ENCODE peak calls at places on chromosomes 11 and 22, in six cellular contexts. Q, E, V, Z, Y and S are unnamed samples.

GRCh38 chr11:117387992-117388765 is 60.5 kb downstream of the CEP164 start:
- DNase-seq in E (no peak), Y (no peak), V (peak; percentile 66), Q (no peak), Z (peak; percentile 38), S (no peak)

GRCh38 chr22:27129266-27129665 is 471.9 kb downstream of the MIAT start:
- DNase-seq in Y (no peak), Z (no peak), Q (no peak), E (no peak), V (no peak), S (no peak)

GRCh38 chr22:46563381-46564083 is 26.1 kb upstream of the CELSR1 start:
- DNase-seq in Z (no peak), Y (peak; percentile 87), Q (no peak), E (peak; percentile 95), V (no peak), S (peak; percentile 92)

GRCh38 chr11:85665756-85666155 is 827 bp upstream of the CREBZF start:
- DNase-seq in Z (no peak), Y (no peak), V (no peak), E (peak; percentile 55), Q (no peak), S (no peak)

GRCh38 chr22:49992921-49993648 is 19.5 kb downstream of the IL17REL start:
- DNase-seq in Z (no peak), V (peak; percentile 7), E (peak; percentile 81), Q (no peak), Y (peak; percentile 74), S (peak; percentile 83)

GRCh38 chr11:28483072-28483867 is 375.1 kb downstream of the METTL15 start:
- DNase-seq in E (no peak), V (no peak), Q (no peak), Y (no peak), Z (no peak), S (no peak)

GRCh38 chr22:28917747-28918543 is 34.6 kb downstream of the ZNRF3 start:
- DNase-seq in Z (peak; percentile 66), V (no peak), Q (no peak), Y (peak; percentile 26), E (peak; percentile 61), S (peak; percentile 32)

GRCh38 chr11:88538088-88538487 is 200.6 kb upstream of the CTSC start:
- DNase-seq in V (peak; percentile 41), Q (no peak), Y (no peak), E (no peak), Z (no peak), S (no peak)

GRCh38 chr11:36365937-36366336 is 69.8 kb downstream of the PRR5L start:
- DNase-seq in Y (no peak), Z (no peak), Q (no peak), V (no peak), E (no peak), S (no peak)

GRCh38 chr22:46138058-46138797 is 12.1 kb upstream of the PPARA start:
- DNase-seq in Y (no peak), Q (no peak), V (no peak), Z (no peak), E (no peak), S (no peak)

GRCh38 chr11:85889676-85890579 is 34.7 kb downstream of the CCDC83 start:
- DNase-seq in Y (no peak), Q (peak; percentile 17), E (peak; percentile 10), Z (peak; percentile 74), V (peak; percentile 32), S (no peak)

GRCh38 chr22:38799265-38800002 is 5.5 kb upstream of the DNAL4 start:
- DNase-seq in V (no peak), Y (no peak), Q (no peak), E (no peak), Z (no peak), S (no peak)

GRCh38 chr11:116580828-116581227 is 192.0 kb downstream of the BUD13 start:
- DNase-seq in Y (peak; percentile 33), Z (no peak), V (no peak), E (no peak), Q (peak; percentile 84), S (no peak)

GRCh38 chr11:100719809-100720221 is 32.7 kb downstream of the ARHGAP42 start:
- DNase-seq in V (peak; percentile 69), E (peak; percentile 70), Z (peak; percentile 96), Y (no peak), Q (no peak), S (peak; percentile 39)

GRCh38 chr11:34169664-34170063 is 64.2 kb downstream of the NAT10 start:
- DNase-seq in Z (no peak), E (no peak), Y (no peak), Q (no peak), V (no peak), S (no peak)

GRCh38 chr11:69696749-69697488 is 6.9 kb downstream of the FGF19 start:
- DNase-seq in E (no peak), V (no peak), Q (no peak), Y (no peak), Z (no peak), S (no peak)

GRCh38 chr11:27524155-27524554 is 17.6 kb upstream of the LIN7C start:
- DNase-seq in E (no peak), Q (no peak), V (no peak), Y (peak; percentile 34), Z (no peak), S (no peak)

GRCh38 chr22:38704568-38705234 is 1.0 kb upstream of the GTPBP1 start:
- DNase-seq in Y (peak; percentile 57), Q (no peak), V (no peak), E (peak; percentile 21), Z (no peak), S (no peak)

GRCh38 chr22:43862074-43862881 is at the start of gene SULT4A1:
- DNase-seq in Q (no peak), Z (no peak), Y (no peak), V (no peak), E (peak; percentile 43), S (no peak)

GRCh38 chr22:37848587-37849088 is 581 bp upstream of the EIF3L start:
- DNase-seq in V (no peak), Y (peak; percentile 25), Q (no peak), E (no peak), Z (no peak), S (no peak)

GRCh38 chr22:48365386-48365785 is 1462.3 kb downstream of the BRD1 start:
- DNase-seq in Z (no peak), Q (no peak), V (no peak), Y (no peak), E (no peak), S (peak; percentile 1)

GRCh38 chr22:50696799-50697561 is 24.4 kb downstream of the SHANK3 start:
- DNase-seq in V (no peak), E (peak; percentile 14), Z (no peak), Q (no peak), Y (no peak), S (no peak)

GRCh38 chr11:5808500-5809121 is at the start of gene OR52N2:
- DNase-seq in Q (no peak), V (peak; percentile 29), Y (peak; percentile 82), Z (peak; percentile 60), E (peak; percentile 74), S (peak; percentile 73)

GRCh38 chr11:96978751-96979150 is 588.9 kb downstream of the JRKL start:
- DNase-seq in Q (no peak), Y (no peak), V (no peak), Z (no peak), E (no peak), S (no peak)

GRCh38 chr11:66479741-66480115 is 506 bp upstream of the DPP3 start:
- DNase-seq in E (peak; percentile 82), V (no peak), Y (no peak), Z (no peak), Q (no peak), S (no peak)

GRCh38 chr11:64233913-64234839 is at the start of gene VEGFB:
- DNase-seq in Z (no peak), Y (peak; percentile 75), V (no peak), Q (no peak), E (peak; percentile 63), S (peak; percentile 86)

GRCh38 chr11:2814751-2815150 is 70.8 kb downstream of the CDKN1C start:
- DNase-seq in V (no peak), Y (no peak), Z (no peak), E (no peak), Q (no peak), S (no peak)

GRCh38 chr11:64321533-64321932 is 3.6 kb downstream of the PRDX5 start:
- DNase-seq in E (peak; percentile 92), V (no peak), Z (peak; percentile 66), Y (no peak), Q (no peak), S (peak; percentile 85)

GRCh38 chr22:49212466-49212865 is 615.2 kb downstream of the BRD1 start:
- DNase-seq in V (no peak), Q (no peak), E (no peak), Y (no peak), Z (no peak), S (no peak)

GRCh38 chr22:36815558-36816337 is 1.1 kb downstream of the PVALB start:
- DNase-seq in Q (no peak), Z (no peak), Y (no peak), E (no peak), V (no peak), S (no peak)
- H3K4me3 ChIP-seq in Q (peak overlapping the region; percentile 39), Z (no peak overlapping the region), Y (no peak overlapping the region), E (no peak overlapping the region), V (no peak overlapping the region), S (no peak overlapping the region)

GRCh38 chr11:45369294-45369693 is 83.2 kb upstream of the SYT13 start:
- DNase-seq in E (no peak), Q (no peak), V (no peak), Y (no peak), Z (no peak), S (no peak)

GRCh38 chr11:45371251-45371749 is 85.2 kb upstream of the SYT13 start:
- DNase-seq in Q (peak; percentile 82), Y (peak; percentile 84), E (peak; percentile 38), Z (peak; percentile 39), V (peak; percentile 18), S (peak; percentile 63)

GRCh38 chr11:45374130-45374529 is 88.0 kb upstream of the SYT13 start:
- DNase-seq in V (no peak), Y (no peak), E (no peak), Z (no peak), Q (no peak), S (no peak)

GRCh38 chr11:45374632-45375031 is 88.5 kb upstream of the SYT13 start:
- DNase-seq in Z (no peak), E (no peak), Y (no peak), V (no peak), Q (no peak), S (no peak)

GRCh38 chr11:45373506-45373905 is 87.4 kb upstream of the SYT13 start:
- DNase-seq in Z (no peak), V (no peak), E (no peak), Y (no peak), Q (no peak), S (no peak)
- H3K4me3 ChIP-seq in Z (no peak overlapping the region), V (no peak overlapping the region), E (no peak overlapping the region), Y (no peak overlapping the region), Q (no peak overlapping the region), S (no peak overlapping the region)

GRCh38 chr22:23581252-23581634 is 1.2 kb upstream of the IGLL1 start:
- DNase-seq in Z (no peak), E (no peak), V (no peak), Q (no peak), Y (no peak), S (no peak)
- H3K4me3 ChIP-seq in Z (no peak overlapping the region), E (no peak overlapping the region), V (no peak overlapping the region), Q (no peak overlapping the region), Y (no peak overlapping the region), S (no peak overlapping the region)

DNA sequence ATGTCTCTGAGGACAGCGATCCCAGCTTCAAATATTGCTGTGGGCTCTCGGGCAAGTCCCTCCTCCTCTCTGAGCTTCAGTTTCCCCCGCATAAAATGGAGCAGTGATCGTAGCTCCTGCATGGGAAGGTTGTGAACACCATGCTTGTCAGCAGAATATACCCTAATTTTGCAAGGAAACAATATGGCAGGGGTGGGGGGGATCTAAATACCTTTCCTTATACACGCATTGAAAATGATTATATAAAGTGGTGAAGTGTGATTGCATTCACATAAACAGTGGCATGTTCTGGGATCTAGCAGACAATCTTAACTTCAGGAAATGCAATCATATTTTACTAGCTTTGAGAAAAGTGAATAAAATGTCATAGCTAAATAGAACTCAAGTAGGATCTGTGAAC is 24.0 kb upstream of the RTN4R start:
- DNase-seq in Z (no peak), Y (no peak), E (no peak), V (no peak), Q (no peak), S (no peak)
- H3K4me3 ChIP-seq in Z (no peak overlapping the region), Y (no peak overlapping the region), E (no peak overlapping the region), V (no peak overlapping the region), Q (no peak overlapping the region), S (no peak overlapping the region)